ENCODE peak calls at places on chromosome 19, in nine cellular contexts. One of them, this sample, is unnamed.

GRCh38 chr19:54305141-54305540 is 7.8 kb downstream of the LILRA5 start:
- DNase-seq in NCI-H1092: no peak
- DNase-seq in hippocampal formation: no peak
- DNase-seq in EL: no peak
- DNase-seq in activated CD4-positive, alpha-beta T cell treated with anti-CD3 and anti-CD28 coated beads for 1 hour: no peak
- DNase-seq in activated effector memory CD4-positive, alpha-beta T cell treated with Interleukin-2 at 50 U/mL for 16 hours: no peak
- DNase-seq in uterus: no peak
- DNase-seq in LoVo: no peak
- DNase-seq in iris pigment epithelial cell: no peak
- DNase-seq in this sample: no peak

GRCh38 chr19:35458192-35458591 is 10.1 kb downstream of the FFAR2 start:
- DNase-seq in NCI-H1092: no peak
- DNase-seq in hippocampal formation: no peak
- DNase-seq in EL: no peak
- DNase-seq in activated CD4-positive, alpha-beta T cell treated with anti-CD3 and anti-CD28 coated beads for 1 hour: no peak
- DNase-seq in activated effector memory CD4-positive, alpha-beta T cell treated with Interleukin-2 at 50 U/mL for 16 hours: no peak
- DNase-seq in uterus: no peak
- DNase-seq in LoVo: no peak
- DNase-seq in iris pigment epithelial cell: no peak
- DNase-seq in this sample: no peak

GRCh38 chr19:662207-662961 is 630 bp downstream of the RNF126 start:
- DNase-seq in NCI-H1092: peak
- DNase-seq in hippocampal formation: no peak
- DNase-seq in EL: peak
- DNase-seq in activated CD4-positive, alpha-beta T cell treated with anti-CD3 and anti-CD28 coated beads for 1 hour: peak
- DNase-seq in activated effector memory CD4-positive, alpha-beta T cell treated with Interleukin-2 at 50 U/mL for 16 hours: peak
- DNase-seq in uterus: no peak
- DNase-seq in LoVo: peak
- DNase-seq in iris pigment epithelial cell: peak
- DNase-seq in this sample: no peak

GRCh38 chr19:48403606-48404005 is 10.1 kb downstream of the GRIN2D start:
- DNase-seq in NCI-H1092: no peak
- DNase-seq in hippocampal formation: no peak
- DNase-seq in EL: peak
- DNase-seq in activated CD4-positive, alpha-beta T cell treated with anti-CD3 and anti-CD28 coated beads for 1 hour: no peak
- DNase-seq in activated effector memory CD4-positive, alpha-beta T cell treated with Interleukin-2 at 50 U/mL for 16 hours: no peak
- DNase-seq in uterus: no peak
- DNase-seq in LoVo: no peak
- DNase-seq in iris pigment epithelial cell: peak
- DNase-seq in this sample: no peak

GRCh38 chr19:6233827-6234511 is 45.8 kb downstream of the MLLT1 start:
- DNase-seq in NCI-H1092: no peak
- DNase-seq in hippocampal formation: no peak
- DNase-seq in EL: no peak
- DNase-seq in activated CD4-positive, alpha-beta T cell treated with anti-CD3 and anti-CD28 coated beads for 1 hour: no peak
- DNase-seq in activated effector memory CD4-positive, alpha-beta T cell treated with Interleukin-2 at 50 U/mL for 16 hours: no peak
- DNase-seq in uterus: peak
- DNase-seq in LoVo: no peak
- DNase-seq in iris pigment epithelial cell: no peak
- DNase-seq in this sample: peak

GRCh38 chr19:41792513-41793413 is 3.6 kb upstream of the CEACAM3 start:
- DNase-seq in NCI-H1092: no peak
- DNase-seq in hippocampal formation: no peak
- DNase-seq in EL: peak
- DNase-seq in activated CD4-positive, alpha-beta T cell treated with anti-CD3 and anti-CD28 coated beads for 1 hour: peak
- DNase-seq in activated effector memory CD4-positive, alpha-beta T cell treated with Interleukin-2 at 50 U/mL for 16 hours: peak
- DNase-seq in uterus: no peak
- DNase-seq in LoVo: no peak
- DNase-seq in iris pigment epithelial cell: peak
- DNase-seq in this sample: peak

GRCh38 chr19:4732680-4733114 is 9.1 kb upstream of the DPP9 start:
- DNase-seq in NCI-H1092: peak
- DNase-seq in hippocampal formation: no peak
- DNase-seq in EL: peak
- DNase-seq in activated CD4-positive, alpha-beta T cell treated with anti-CD3 and anti-CD28 coated beads for 1 hour: peak
- DNase-seq in activated effector memory CD4-positive, alpha-beta T cell treated with Interleukin-2 at 50 U/mL for 16 hours: peak
- DNase-seq in uterus: peak
- DNase-seq in LoVo: peak
- DNase-seq in iris pigment epithelial cell: peak
- DNase-seq in this sample: peak

GRCh38 chr19:39946532-39946931 is 12.1 kb upstream of the FCGBP start:
- DNase-seq in NCI-H1092: no peak
- DNase-seq in hippocampal formation: no peak
- DNase-seq in EL: peak
- DNase-seq in activated CD4-positive, alpha-beta T cell treated with anti-CD3 and anti-CD28 coated beads for 1 hour: no peak
- DNase-seq in activated effector memory CD4-positive, alpha-beta T cell treated with Interleukin-2 at 50 U/mL for 16 hours: no peak
- DNase-seq in uterus: no peak
- DNase-seq in LoVo: no peak
- DNase-seq in iris pigment epithelial cell: peak
- DNase-seq in this sample: no peak

GRCh38 chr19:38658462-38659306 is 11.2 kb downstream of the ACTN4 start:
- DNase-seq in NCI-H1092: peak
- DNase-seq in hippocampal formation: no peak
- DNase-seq in EL: peak
- DNase-seq in activated CD4-positive, alpha-beta T cell treated with anti-CD3 and anti-CD28 coated beads for 1 hour: no peak
- DNase-seq in activated effector memory CD4-positive, alpha-beta T cell treated with Interleukin-2 at 50 U/mL for 16 hours: no peak
- DNase-seq in uterus: peak
- DNase-seq in LoVo: peak
- DNase-seq in iris pigment epithelial cell: peak
- DNase-seq in this sample: no peak

GRCh38 chr19:45475537-45476348 is 7.9 kb downstream of the FOSB start:
- DNase-seq in NCI-H1092: no peak
- DNase-seq in hippocampal formation: no peak
- DNase-seq in EL: no peak
- DNase-seq in activated CD4-positive, alpha-beta T cell treated with anti-CD3 and anti-CD28 coated beads for 1 hour: no peak
- DNase-seq in activated effector memory CD4-positive, alpha-beta T cell treated with Interleukin-2 at 50 U/mL for 16 hours: no peak
- DNase-seq in uterus: no peak
- DNase-seq in LoVo: no peak
- DNase-seq in iris pigment epithelial cell: no peak
- DNase-seq in this sample: no peak

GRCh38 chr19:46614114-46614701 is 10.7 kb downstream of the PTGIR start:
- DNase-seq in NCI-H1092: peak
- DNase-seq in hippocampal formation: peak
- DNase-seq in EL: peak
- DNase-seq in activated CD4-positive, alpha-beta T cell treated with anti-CD3 and anti-CD28 coated beads for 1 hour: peak
- DNase-seq in activated effector memory CD4-positive, alpha-beta T cell treated with Interleukin-2 at 50 U/mL for 16 hours: peak
- DNase-seq in uterus: peak
- DNase-seq in LoVo: peak
- DNase-seq in iris pigment epithelial cell: peak
- DNase-seq in this sample: peak